ENCODE peak calls at places on chromosome X, in ten cellular contexts. C, F, X, M, T, Y, R, S, P and D are unnamed samples.
A peak's percentile ranks its signal among the peaks of the same experiment; 100 is the strongest.

GRCh38 chrX:110509778-110510510 is 151.3 kb downstream of the RTL9 start:
- DNase-seq in F (no peak), M (no peak), X (no peak), Y (no peak), R (no peak), P (no peak), S (no peak), T (no peak), C (no peak), D (no peak)

GRCh38 chrX:132480581-132481203 is 8.1 kb downstream of the MBNL3 start:
- DNase-seq in T (peak; percentile 26), M (peak; percentile 46), F (no peak), Y (peak; percentile 37), P (peak; percentile 9), S (no peak), C (peak; percentile 81), R (no peak), X (no peak), D (no peak)

GRCh38 chrX:138287200-138287865 is 424.2 kb downstream of the FGF13 start:
- DNase-seq in M (no peak), F (no peak), Y (no peak), C (no peak), X (no peak), T (no peak), R (no peak), P (no peak), S (no peak), D (no peak)

GRCh38 chrX:104254442-104255115 is at the start of gene ESX1:
- DNase-seq in T (no peak), M (peak; percentile 77), R (no peak), P (no peak), X (no peak), F (no peak), C (no peak), S (no peak), Y (no peak), D (no peak)

GRCh38 chrX:112555831-112556230 is 123.9 kb downstream of the LHFPL1 start:
- DNase-seq in F (no peak), Y (no peak), M (no peak), P (no peak), S (no peak), C (no peak), T (no peak), R (no peak), X (no peak), D (no peak)

GRCh38 chrX:7147978-7148824 is at the start of gene PUDP:
- DNase-seq in S (peak; percentile 58), P (peak; percentile 74), X (peak; percentile 95), M (peak; percentile 98), R (peak; percentile 62), Y (peak; percentile 69), T (peak; percentile 72), F (peak; percentile 72), C (peak; percentile 83), D (no peak)

GRCh38 chrX:136168929-136169735 is 21.8 kb downstream of the FHL1 start:
- DNase-seq in T (no peak), P (no peak), Y (peak; percentile 44), C (no peak), M (no peak), S (peak; percentile 14), R (no peak), F (no peak), X (no peak), D (no peak)

GRCh38 chrX:154030266-154030665 is 10.6 kb upstream of the IRAK1 start:
- DNase-seq in T (no peak), X (no peak), Y (no peak), P (no peak), C (no peak), R (no peak), F (no peak), S (no peak), M (peak; percentile 34), D (no peak)

GRCh38 chrX:63747331-63747730 is 37.7 kb downstream of the ARHGEF9 start:
- DNase-seq in S (no peak), M (peak; percentile 57), P (no peak), X (no peak), R (no peak), Y (no peak), C (no peak), T (peak; percentile 12), F (no peak), D (no peak)

GRCh38 chrX:18389968-18390367 is 35.4 kb upstream of the CDKL5 start:
- DNase-seq in P (no peak), X (no peak), F (no peak), T (no peak), Y (no peak), M (no peak), C (no peak), S (no peak), R (no peak), D (no peak)

GRCh38 chrX:39836802-39837420 is 260.8 kb downstream of the BCOR start:
- DNase-seq in Y (peak; percentile 46), S (peak; percentile 41), T (no peak), X (no peak), F (no peak), P (no peak), C (no peak), M (no peak), R (no peak), D (no peak)

GRCh38 chrX:73561791-73562190 is 1.2 kb upstream of the CHIC1 start:
- DNase-seq in C (no peak), F (no peak), M (peak; percentile 45), R (no peak), X (no peak), Y (no peak), S (no peak), T (no peak), P (no peak), D (no peak)

GRCh38 chrX:151985955-151986354 is 11.5 kb upstream of the GABRE start:
- DNase-seq in C (no peak), P (no peak), M (peak; percentile 62), S (no peak), X (no peak), F (no peak), Y (no peak), T (no peak), R (no peak), D (no peak)

GRCh38 chrX:9414416-9414815 is 50.4 kb upstream of the TBL1X start:
- DNase-seq in X (no peak), R (no peak), C (no peak), S (no peak), T (no peak), M (no peak), P (no peak), Y (no peak), F (no peak), D (no peak)

GRCh38 chrX:18026171-18026570 is 165.1 kb upstream of the RAI2 start:
- DNase-seq in P (no peak), R (no peak), C (no peak), F (no peak), T (peak; percentile 2), M (no peak), Y (no peak), X (no peak), S (no peak), D (no peak)

GRCh38 chrX:131827935-131828334 is 195.2 kb upstream of the STK26 start:
- DNase-seq in T (peak; percentile 2), P (no peak), X (no peak), M (no peak), S (no peak), R (no peak), F (no peak), C (peak; percentile 63), Y (peak; percentile 56), D (no peak)

GRCh38 chrX:73825569-73825968 is 262.6 kb downstream of the CHIC1 start:
- DNase-seq in M (no peak), C (no peak), X (no peak), F (no peak), P (no peak), Y (no peak), R (no peak), S (no peak), T (no peak), D (no peak)

GRCh38 chrX:107654778-107655761 is 26.8 kb downstream of the PRPS1 start:
- DNase-seq in Y (peak; percentile 40), C (peak; percentile 50), F (peak; percentile 37), T (peak; percentile 73), P (peak; percentile 49), S (peak; percentile 3), M (peak; percentile 83), X (peak; percentile 64), R (peak; percentile 50), D (no peak)

GRCh38 chrX:107571296-107571998 is 56.9 kb upstream of the PRPS1 start:
- DNase-seq in S (no peak), C (no peak), R (no peak), Y (no peak), P (no peak), M (peak; percentile 90), T (peak; percentile 81), X (no peak), F (no peak), D (no peak)

GRCh38 chrX:151977009-151977408 is 2.5 kb upstream of the GABRE start:
- DNase-seq in T (no peak), F (no peak), S (no peak), P (no peak), C (no peak), X (no peak), M (no peak), Y (no peak), R (no peak), D (no peak)

GRCh38 chrX:85111347-85111746 is 107.7 kb downstream of the APOOL start:
- DNase-seq in T (peak; percentile 1), S (no peak), Y (no peak), F (no peak), C (no peak), X (no peak), P (no peak), R (no peak), M (peak; percentile 52), D (no peak)

GRCh38 chrX:94655180-94655579 is 981.2 kb downstream of the FAM133A start:
- DNase-seq in C (no peak), S (no peak), M (no peak), T (no peak), Y (no peak), R (no peak), X (no peak), F (no peak), P (no peak), D (no peak)

GRCh38 chrX:41858161-41858775 is 65.1 kb downstream of the CASK start:
- DNase-seq in X (no peak), C (no peak), P (no peak), S (no peak), T (no peak), R (no peak), F (no peak), M (peak; percentile 50), Y (no peak), D (no peak)

GRCh38 chrX:46873746-46874145 is 36.9 kb downstream of the RP2 start:
- DNase-seq in R (no peak), M (no peak), T (no peak), P (no peak), F (no peak), X (no peak), Y (no peak), C (no peak), S (no peak), D (no peak)

GRCh38 chrX:16772460-16772859 is 13.8 kb upstream of the TXLNG start:
- DNase-seq in P (no peak), S (no peak), T (no peak), C (no peak), F (no peak), R (no peak), X (no peak), M (no peak), Y (no peak), D (no peak)

GRCh38 chrX:46298821-46299220 is 246.4 kb downstream of the ZNF674 start:
- DNase-seq in M (peak; percentile 32), C (no peak), Y (no peak), R (no peak), T (no peak), X (no peak), S (no peak), F (no peak), P (no peak), D (no peak)

GRCh38 chrX:151009582-151009981 is 26.4 kb downstream of the HMGB3 start:
- DNase-seq in X (no peak), P (no peak), S (no peak), M (no peak), R (no peak), F (no peak), C (no peak), Y (no peak), T (no peak), D (no peak)

GRCh38 chrX:83469551-83469950 is 38.5 kb upstream of the POU3F4 start:
- DNase-seq in R (no peak), P (no peak), Y (peak; percentile 15), C (peak; percentile 35), F (no peak), T (peak; percentile 32), M (peak; percentile 66), X (no peak), S (no peak), D (no peak)